ENCODE peak calls at places on chromosome 10, in six cellular contexts. One of them, this sample, is unnamed.

GRCh38 chr10:31675726-31676125 is 252.9 kb downstream of the ARHGAP12 start:
- DNase-seq in colonic mucosa: no peak
- DNase-seq in psoas muscle: no peak
- DNase-seq in heart left ventricle: no peak
- DNase-seq in GM23338: no peak
- DNase-seq in spleen: no peak
- DNase-seq in this sample: no peak

GRCh38 chr10:87685832-87686589 is 26.3 kb downstream of the PAPSS2 start:
- DNase-seq in colonic mucosa: no peak
- DNase-seq in psoas muscle: no peak
- DNase-seq in heart left ventricle: no peak
- DNase-seq in GM23338: no peak
- DNase-seq in spleen: no peak
- DNase-seq in this sample: no peak

GRCh38 chr10:48507933-48508830 is 96.7 kb downstream of the ARHGAP22 start:
- DNase-seq in colonic mucosa: peak; percentile 21
- DNase-seq in psoas muscle: peak; percentile 45
- DNase-seq in heart left ventricle: peak; percentile 71
- DNase-seq in GM23338: no peak
- DNase-seq in spleen: peak; percentile 67
- DNase-seq in this sample: no peak

GRCh38 chr10:101588879-101589278 is 758 bp downstream of the DPCD start:
- DNase-seq in colonic mucosa: no peak
- DNase-seq in psoas muscle: no peak
- DNase-seq in heart left ventricle: no peak
- DNase-seq in GM23338: no peak
- DNase-seq in spleen: peak; percentile 47
- DNase-seq in this sample: peak; percentile 64

GRCh38 chr10:124557167-124557566 is 95.5 kb downstream of the LHPP start:
- DNase-seq in colonic mucosa: no peak
- DNase-seq in psoas muscle: peak; percentile 9
- DNase-seq in heart left ventricle: no peak
- DNase-seq in GM23338: no peak
- DNase-seq in spleen: peak; percentile 41
- DNase-seq in this sample: no peak

GRCh38 chr10:103564799-103565365 is 71.4 kb downstream of the NEURL1 start:
- DNase-seq in colonic mucosa: peak; percentile 62
- DNase-seq in psoas muscle: no peak
- DNase-seq in heart left ventricle: no peak
- DNase-seq in GM23338: peak; percentile 87
- DNase-seq in spleen: no peak
- DNase-seq in this sample: no peak

GRCh38 chr10:7826971-7827370 is 8.7 kb downstream of the TAF3 start:
- DNase-seq in colonic mucosa: no peak
- DNase-seq in psoas muscle: no peak
- DNase-seq in heart left ventricle: no peak
- DNase-seq in GM23338: peak; percentile 41
- DNase-seq in spleen: no peak
- DNase-seq in this sample: peak; percentile 34

GRCh38 chr10:100713049-100713858 is 32.1 kb upstream of the PAX2 start:
- DNase-seq in colonic mucosa: no peak
- DNase-seq in psoas muscle: no peak
- DNase-seq in heart left ventricle: no peak
- DNase-seq in GM23338: peak; percentile 63
- DNase-seq in spleen: peak; percentile 29
- DNase-seq in this sample: no peak

GRCh38 chr10:68212721-68213352 is 19.1 kb downstream of the ATOH7 start:
- DNase-seq in colonic mucosa: no peak
- DNase-seq in psoas muscle: no peak
- DNase-seq in heart left ventricle: no peak
- DNase-seq in GM23338: peak; percentile 43
- DNase-seq in spleen: no peak
- DNase-seq in this sample: peak; percentile 63

GRCh38 chr10:132591166-132591971 is 53.8 kb downstream of the INPP5A start:
- DNase-seq in colonic mucosa: peak; percentile 85
- DNase-seq in psoas muscle: peak; percentile 62
- DNase-seq in heart left ventricle: peak; percentile 75
- DNase-seq in GM23338: peak; percentile 76
- DNase-seq in spleen: no peak
- DNase-seq in this sample: peak; percentile 52

GRCh38 chr10:98331888-98332287 is 63.9 kb upstream of the LOXL4 start:
- DNase-seq in colonic mucosa: no peak
- DNase-seq in psoas muscle: no peak
- DNase-seq in heart left ventricle: no peak
- DNase-seq in GM23338: peak; percentile 83
- DNase-seq in spleen: no peak
- DNase-seq in this sample: no peak

GRCh38 chr10:110458583-110458920 is 39.2 kb upstream of the DUSP5 start:
- DNase-seq in colonic mucosa: no peak
- DNase-seq in psoas muscle: no peak
- DNase-seq in heart left ventricle: peak; percentile 49
- DNase-seq in GM23338: no peak
- DNase-seq in spleen: peak; percentile 63
- DNase-seq in this sample: no peak

GRCh38 chr10:11529276-11529675 is 82.2 kb downstream of the USP6NL start:
- DNase-seq in colonic mucosa: no peak
- DNase-seq in psoas muscle: no peak
- DNase-seq in heart left ventricle: no peak
- DNase-seq in GM23338: no peak
- DNase-seq in spleen: no peak
- DNase-seq in this sample: peak; percentile 49

GRCh38 chr10:117005454-117006055 is 568 bp upstream of the SHTN1 start:
- DNase-seq in colonic mucosa: peak; percentile 32
- DNase-seq in psoas muscle: no peak
- DNase-seq in heart left ventricle: no peak
- DNase-seq in GM23338: peak; percentile 77
- DNase-seq in spleen: no peak
- DNase-seq in this sample: peak; percentile 10

GRCh38 chr10:25557136-25557535 is 376.9 kb upstream of the MYO3A start:
- DNase-seq in colonic mucosa: no peak
- DNase-seq in psoas muscle: no peak
- DNase-seq in heart left ventricle: no peak
- DNase-seq in GM23338: no peak
- DNase-seq in spleen: no peak
- DNase-seq in this sample: peak; percentile 6

GRCh38 chr10:101136007-101136707 is 5.1 kb downstream of the TLX1 start:
- DNase-seq in colonic mucosa: no peak
- DNase-seq in psoas muscle: no peak
- DNase-seq in heart left ventricle: no peak
- DNase-seq in GM23338: no peak
- DNase-seq in spleen: no peak
- DNase-seq in this sample: no peak

GRCh38 chr10:132198381-132199181 is 11.8 kb downstream of the DPYSL4 start:
- DNase-seq in colonic mucosa: no peak
- DNase-seq in psoas muscle: peak; percentile 10
- DNase-seq in heart left ventricle: no peak
- DNase-seq in GM23338: no peak
- DNase-seq in spleen: peak; percentile 76
- DNase-seq in this sample: no peak

GRCh38 chr10:99569971-99570370 is 37.2 kb downstream of the NKX2-3 start:
- DNase-seq in colonic mucosa: no peak
- DNase-seq in psoas muscle: no peak
- DNase-seq in heart left ventricle: no peak
- DNase-seq in GM23338: no peak
- DNase-seq in spleen: no peak
- DNase-seq in this sample: no peak

GRCh38 chr10:132431537-132432175 is 34.7 kb downstream of the PWWP2B start:
- DNase-seq in colonic mucosa: no peak
- DNase-seq in psoas muscle: no peak
- DNase-seq in heart left ventricle: no peak
- DNase-seq in GM23338: no peak
- DNase-seq in spleen: no peak
- DNase-seq in this sample: no peak

GRCh38 chr10:49366460-49366859 is 29.4 kb downstream of the DRGX start:
- DNase-seq in colonic mucosa: no peak
- DNase-seq in psoas muscle: no peak
- DNase-seq in heart left ventricle: no peak
- DNase-seq in GM23338: no peak
- DNase-seq in spleen: no peak
- DNase-seq in this sample: no peak

GRCh38 chr10:59817806-59818205 is 64.6 kb upstream of the MRLN start:
- DNase-seq in colonic mucosa: no peak
- DNase-seq in psoas muscle: peak; percentile 42
- DNase-seq in heart left ventricle: no peak
- DNase-seq in GM23338: no peak
- DNase-seq in spleen: no peak
- DNase-seq in this sample: no peak

GRCh38 chr10:36738738-36739431 is 386.5 kb upstream of the ANKRD30A start:
- DNase-seq in colonic mucosa: no peak
- DNase-seq in psoas muscle: no peak
- DNase-seq in heart left ventricle: no peak
- DNase-seq in GM23338: no peak
- DNase-seq in spleen: no peak
- DNase-seq in this sample: no peak

GRCh38 chr10:120571256-120571655 is 114.2 kb downstream of the PLPP4 start:
- DNase-seq in colonic mucosa: no peak
- DNase-seq in psoas muscle: no peak
- DNase-seq in heart left ventricle: no peak
- DNase-seq in GM23338: no peak
- DNase-seq in spleen: no peak
- DNase-seq in this sample: no peak
- H3K4me3 ChIP-seq in colonic mucosa: no peak overlapping the region
- H3K4me3 ChIP-seq in psoas muscle: no peak overlapping the region
- H3K4me3 ChIP-seq in heart left ventricle: no peak overlapping the region
- H3K4me3 ChIP-seq in GM23338: no peak overlapping the region
- H3K4me3 ChIP-seq in spleen: no peak overlapping the region
- H3K4me3 ChIP-seq in this sample: no peak overlapping the region

DNA sequence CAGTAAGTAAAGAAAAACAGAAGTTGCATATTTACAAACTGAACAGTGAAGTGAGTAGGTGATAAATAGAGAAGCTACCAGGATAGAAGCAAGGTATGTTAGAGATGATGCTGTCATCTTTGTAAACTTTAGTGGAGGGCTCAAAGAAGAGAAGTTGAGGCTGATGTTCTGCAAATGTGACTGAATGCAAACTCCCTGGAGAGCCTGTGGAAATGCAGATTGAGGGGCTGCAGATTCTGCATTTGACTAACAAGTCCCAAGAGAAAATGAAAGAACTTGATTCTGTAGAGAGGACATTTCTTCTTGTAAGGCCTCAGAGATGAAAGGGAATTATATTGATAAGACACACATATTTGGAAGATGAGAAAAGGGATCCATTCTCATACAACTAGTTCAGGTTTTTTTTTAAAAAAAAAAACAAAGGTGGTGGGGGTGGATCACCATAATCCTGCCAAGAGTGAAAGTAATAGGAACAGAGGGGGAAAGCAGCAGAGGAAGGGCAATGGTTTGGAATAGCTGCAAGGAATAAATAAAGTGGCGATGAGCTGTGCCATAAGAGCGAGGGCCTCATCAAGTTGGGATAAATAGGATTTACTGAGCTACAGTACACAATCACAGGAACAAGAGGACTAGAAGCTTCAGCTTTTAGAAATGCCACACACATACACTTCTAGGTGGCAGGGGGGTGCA is 778.4 kb downstream of the NRG3 start:
- DNase-seq in colonic mucosa: no peak
- DNase-seq in psoas muscle: no peak
- DNase-seq in heart left ventricle: no peak
- DNase-seq in GM23338: peak; percentile 10
- DNase-seq in spleen: no peak
- DNase-seq in this sample: no peak
- TF ChIP-seq CTCF in colonic mucosa: no peak
- TF ChIP-seq CTCF in psoas muscle: no peak
- TF ChIP-seq CTCF in heart left ventricle: no peak
- TF ChIP-seq CTCF in GM23338: no peak
- TF ChIP-seq CTCF in spleen: no peak
- TF ChIP-seq CTCF in this sample: no peak

DNA sequence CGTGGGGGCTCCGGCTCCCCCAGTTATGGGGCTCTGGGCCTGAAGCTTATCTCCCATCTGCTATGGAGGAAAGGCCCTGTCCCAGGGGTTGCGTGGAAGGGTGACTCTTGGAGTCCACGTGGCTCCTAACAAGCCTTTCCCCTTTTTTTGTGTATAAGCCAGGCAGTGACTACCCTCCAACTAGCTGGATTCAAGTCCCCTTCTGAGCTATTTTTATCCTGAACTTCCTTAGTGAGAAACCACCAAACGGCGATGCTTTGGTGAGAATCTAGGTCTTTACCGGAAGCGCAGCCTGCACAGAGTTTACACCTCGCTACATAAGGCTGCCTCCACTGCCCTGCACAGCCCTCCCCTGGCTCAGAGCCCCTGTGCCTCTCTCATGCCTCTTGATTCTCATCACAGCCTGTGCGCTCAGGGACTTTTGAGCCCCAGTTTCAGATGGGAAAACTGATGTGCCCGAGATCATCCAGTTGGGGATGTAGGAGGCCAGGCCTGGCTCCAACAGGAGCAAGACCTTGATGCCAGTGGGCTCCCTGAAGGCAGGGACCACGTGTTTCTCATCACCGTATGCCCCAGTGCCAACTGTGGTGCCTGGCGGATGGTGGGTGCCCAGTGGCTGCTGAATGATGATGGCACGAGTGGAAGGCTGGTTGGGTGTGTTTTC is 102.3 kb upstream of the PPIF start:
- DNase-seq in colonic mucosa: no peak
- DNase-seq in psoas muscle: no peak
- DNase-seq in heart left ventricle: no peak
- DNase-seq in GM23338: no peak
- DNase-seq in spleen: peak; percentile 90
- DNase-seq in this sample: no peak
- H3K4me3 ChIP-seq in colonic mucosa: peak overlapping the region; percentile 9
- H3K4me3 ChIP-seq in psoas muscle: peak overlapping the region; percentile 67
- H3K4me3 ChIP-seq in heart left ventricle: peak overlapping the region; percentile 71
- H3K4me3 ChIP-seq in GM23338: no peak overlapping the region
- H3K4me3 ChIP-seq in spleen: peak overlapping the region; percentile 68
- H3K4me3 ChIP-seq in this sample: no peak overlapping the region

GRCh38 chr10:69696073-69696731 is 66.2 kb downstream of the FAM241B start:
- DNase-seq in colonic mucosa: no peak
- DNase-seq in psoas muscle: no peak
- DNase-seq in heart left ventricle: no peak
- DNase-seq in GM23338: peak; percentile 72
- DNase-seq in spleen: no peak
- DNase-seq in this sample: peak; percentile 84
- TF ChIP-seq CTCF in colonic mucosa: peak; percentile 29
- TF ChIP-seq CTCF in psoas muscle: peak; percentile 40
- TF ChIP-seq CTCF in heart left ventricle: peak; percentile 57
- TF ChIP-seq CTCF in GM23338: peak; percentile 66
- TF ChIP-seq CTCF in spleen: peak; percentile 65
- TF ChIP-seq CTCF in this sample: peak; percentile 64

DNA sequence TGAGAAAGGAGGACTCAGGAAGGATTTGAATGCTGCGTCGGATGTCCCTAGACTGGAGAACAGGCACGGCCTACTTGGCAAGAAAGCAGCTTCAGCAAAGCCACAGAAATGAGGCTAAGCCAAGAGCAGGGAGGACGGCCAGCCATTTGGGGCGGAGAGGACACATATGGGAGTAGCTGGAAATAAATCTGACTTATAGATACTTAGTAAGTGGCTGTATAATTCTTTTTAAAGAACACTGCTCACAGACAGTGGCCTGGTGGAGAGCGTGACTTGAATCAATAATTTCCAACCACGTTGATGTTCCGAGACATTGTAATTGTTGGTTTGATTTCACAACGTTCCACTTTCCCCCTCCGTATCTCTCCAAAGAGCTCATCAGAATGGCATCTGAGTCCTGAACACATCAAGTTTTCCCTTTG is 67.7 kb upstream of the JCAD start:
- DNase-seq in colonic mucosa: no peak
- DNase-seq in psoas muscle: peak; percentile 19
- DNase-seq in heart left ventricle: no peak
- DNase-seq in GM23338: no peak
- DNase-seq in spleen: no peak
- DNase-seq in this sample: peak; percentile 18
- H3K4me3 ChIP-seq in colonic mucosa: no peak overlapping the region
- H3K4me3 ChIP-seq in psoas muscle: no peak overlapping the region
- H3K4me3 ChIP-seq in heart left ventricle: no peak overlapping the region
- H3K4me3 ChIP-seq in GM23338: no peak overlapping the region
- H3K4me3 ChIP-seq in spleen: no peak overlapping the region
- H3K4me3 ChIP-seq in this sample: no peak overlapping the region

GRCh38 chr10:3955493-3955892 is 170.5 kb upstream of the KLF6 start:
- DNase-seq in colonic mucosa: peak; percentile 15
- DNase-seq in psoas muscle: no peak
- DNase-seq in heart left ventricle: no peak
- DNase-seq in GM23338: peak; percentile 45
- DNase-seq in spleen: no peak
- DNase-seq in this sample: no peak
- TF ChIP-seq CTCF in colonic mucosa: no peak
- TF ChIP-seq CTCF in psoas muscle: no peak
- TF ChIP-seq CTCF in heart left ventricle: no peak
- TF ChIP-seq CTCF in GM23338: no peak
- TF ChIP-seq CTCF in spleen: no peak
- TF ChIP-seq CTCF in this sample: no peak

This sample was measured in fibroblast of villous mesenchyme.